ENCODE peak calls at places on chromosome 11, in four cellular contexts. One of them, this sample, is unnamed.

GRCh38 chr11:30422828-30423648 is 100.1 kb downstream of the ARL14EP start:
- DNase-seq in stimulated activated CD8-positive, alpha-beta memory T cell treated with anti-CD3 and anti-CD28 coated beads, Interleukin-15, amount 100 ng/mL, for 4 hours: no peak
- DNase-seq in neuronal stem cell: no peak
- DNase-seq in occipital lobe: no peak
- DNase-seq in this sample: no peak

GRCh38 chr11:945986-946385 is 20.3 kb downstream of the AP2A2 start:
- DNase-seq in stimulated activated CD8-positive, alpha-beta memory T cell treated with anti-CD3 and anti-CD28 coated beads, Interleukin-15, amount 100 ng/mL, for 4 hours: no peak
- DNase-seq in neuronal stem cell: peak; percentile 84
- DNase-seq in occipital lobe: peak; percentile 60
- DNase-seq in this sample: no peak

GRCh38 chr11:17528906-17529813 is 15.1 kb downstream of the USH1C start:
- DNase-seq in stimulated activated CD8-positive, alpha-beta memory T cell treated with anti-CD3 and anti-CD28 coated beads, Interleukin-15, amount 100 ng/mL, for 4 hours: no peak
- DNase-seq in neuronal stem cell: no peak
- DNase-seq in occipital lobe: no peak
- DNase-seq in this sample: no peak

GRCh38 chr11:125933030-125933813 is 12.6 kb upstream of the VSIG10L2 start:
- DNase-seq in stimulated activated CD8-positive, alpha-beta memory T cell treated with anti-CD3 and anti-CD28 coated beads, Interleukin-15, amount 100 ng/mL, for 4 hours: no peak
- DNase-seq in neuronal stem cell: no peak
- DNase-seq in occipital lobe: no peak
- DNase-seq in this sample: no peak

GRCh38 chr11:45658292-45658991 is 7.0 kb downstream of the CHST1 start:
- DNase-seq in stimulated activated CD8-positive, alpha-beta memory T cell treated with anti-CD3 and anti-CD28 coated beads, Interleukin-15, amount 100 ng/mL, for 4 hours: no peak
- DNase-seq in neuronal stem cell: no peak
- DNase-seq in occipital lobe: peak; percentile 46
- DNase-seq in this sample: no peak

GRCh38 chr11:93686812-93687211 is 25.3 kb downstream of the CEP295 start:
- DNase-seq in stimulated activated CD8-positive, alpha-beta memory T cell treated with anti-CD3 and anti-CD28 coated beads, Interleukin-15, amount 100 ng/mL, for 4 hours: no peak
- DNase-seq in neuronal stem cell: no peak
- DNase-seq in occipital lobe: no peak
- DNase-seq in this sample: no peak

GRCh38 chr11:13000721-13001120 is 8.4 kb upstream of the RASSF10 start:
- DNase-seq in stimulated activated CD8-positive, alpha-beta memory T cell treated with anti-CD3 and anti-CD28 coated beads, Interleukin-15, amount 100 ng/mL, for 4 hours: no peak
- DNase-seq in neuronal stem cell: no peak
- DNase-seq in occipital lobe: no peak
- DNase-seq in this sample: no peak

GRCh38 chr11:88579466-88579865 is 241.9 kb upstream of the CTSC start:
- DNase-seq in stimulated activated CD8-positive, alpha-beta memory T cell treated with anti-CD3 and anti-CD28 coated beads, Interleukin-15, amount 100 ng/mL, for 4 hours: no peak
- DNase-seq in neuronal stem cell: no peak
- DNase-seq in occipital lobe: no peak
- DNase-seq in this sample: no peak

GRCh38 chr11:64181506-64182411 is 4.2 kb upstream of the STIP1 start:
- DNase-seq in stimulated activated CD8-positive, alpha-beta memory T cell treated with anti-CD3 and anti-CD28 coated beads, Interleukin-15, amount 100 ng/mL, for 4 hours: no peak
- DNase-seq in neuronal stem cell: no peak
- DNase-seq in occipital lobe: peak; percentile 91
- DNase-seq in this sample: peak; percentile 42

GRCh38 chr11:96199563-96200025 is 143.4 kb downstream of the MAML2 start:
- DNase-seq in stimulated activated CD8-positive, alpha-beta memory T cell treated with anti-CD3 and anti-CD28 coated beads, Interleukin-15, amount 100 ng/mL, for 4 hours: peak; percentile 25
- DNase-seq in neuronal stem cell: no peak
- DNase-seq in occipital lobe: no peak
- DNase-seq in this sample: no peak

GRCh38 chr11:67268684-67269268 is 2.5 kb downstream of the GRK2 start:
- DNase-seq in stimulated activated CD8-positive, alpha-beta memory T cell treated with anti-CD3 and anti-CD28 coated beads, Interleukin-15, amount 100 ng/mL, for 4 hours: no peak
- DNase-seq in neuronal stem cell: no peak
- DNase-seq in occipital lobe: no peak
- DNase-seq in this sample: no peak

GRCh38 chr11:2302844-2303626 is 1.2 kb downstream of the TSPAN32 start:
- DNase-seq in stimulated activated CD8-positive, alpha-beta memory T cell treated with anti-CD3 and anti-CD28 coated beads, Interleukin-15, amount 100 ng/mL, for 4 hours: no peak
- DNase-seq in neuronal stem cell: no peak
- DNase-seq in occipital lobe: no peak
- DNase-seq in this sample: no peak

GRCh38 chr11:9017773-9018172 is 14.0 kb upstream of the NRIP3 start:
- DNase-seq in stimulated activated CD8-positive, alpha-beta memory T cell treated with anti-CD3 and anti-CD28 coated beads, Interleukin-15, amount 100 ng/mL, for 4 hours: no peak
- DNase-seq in neuronal stem cell: no peak
- DNase-seq in occipital lobe: peak; percentile 18
- DNase-seq in this sample: no peak

GRCh38 chr11:14446701-14447169 is 52.9 kb downstream of the COPB1 start:
- DNase-seq in stimulated activated CD8-positive, alpha-beta memory T cell treated with anti-CD3 and anti-CD28 coated beads, Interleukin-15, amount 100 ng/mL, for 4 hours: no peak
- DNase-seq in neuronal stem cell: no peak
- DNase-seq in occipital lobe: no peak
- DNase-seq in this sample: no peak

GRCh38 chr11:61756452-61757212 is 4.2 kb downstream of the MYRF start:
- DNase-seq in stimulated activated CD8-positive, alpha-beta memory T cell treated with anti-CD3 and anti-CD28 coated beads, Interleukin-15, amount 100 ng/mL, for 4 hours: no peak
- DNase-seq in neuronal stem cell: no peak
- DNase-seq in occipital lobe: no peak
- DNase-seq in this sample: no peak

GRCh38 chr11:75476716-75477613 is 44.0 kb upstream of the KLHL35 start:
- DNase-seq in stimulated activated CD8-positive, alpha-beta memory T cell treated with anti-CD3 and anti-CD28 coated beads, Interleukin-15, amount 100 ng/mL, for 4 hours: no peak
- DNase-seq in neuronal stem cell: no peak
- DNase-seq in occipital lobe: no peak
- DNase-seq in this sample: no peak

GRCh38 chr11:134024420-134025085 is 44.3 kb upstream of the JAM3 start:
- DNase-seq in stimulated activated CD8-positive, alpha-beta memory T cell treated with anti-CD3 and anti-CD28 coated beads, Interleukin-15, amount 100 ng/mL, for 4 hours: no peak
- DNase-seq in neuronal stem cell: no peak
- DNase-seq in occipital lobe: no peak
- DNase-seq in this sample: no peak

This sample was measured in GOT3.